ENCODE peak calls at places on chromosome 22, in four cellular contexts. L is AG10803, A is immature natural killer cell, X is AG09319. M is an unnamed sample.

GRCh38 chr22:49099496-49100124 is 728.1 kb downstream of the BRD1 start:
- DNase-seq in L (peak; percentile 12), X (no peak), A (no peak), M (no peak)

GRCh38 chr22:23789121-23789520 is 2.4 kb downstream of the SMARCB1 start:
- DNase-seq in X (no peak), A (no peak), L (no peak), M (no peak)

GRCh38 chr22:24437820-24438328 is 10.5 kb downstream of the ADORA2A start:
- DNase-seq in L (peak; percentile 16), A (no peak), X (no peak), M (peak; percentile 94)

GRCh38 chr22:37549704-37550059 is 10.6 kb upstream of the CDC42EP1 start:
- DNase-seq in A (no peak), X (no peak), L (peak; percentile 72), M (no peak)

GRCh38 chr22:36079041-36079440 is 50.4 kb upstream of the RBFOX2 start:
- DNase-seq in A (no peak), L (no peak), X (no peak), M (peak; percentile 3)

GRCh38 chr22:21760640-21761039 is 25.0 kb upstream of the YPEL1 start:
- DNase-seq in L (peak; percentile 66), A (peak; percentile 64), X (peak; percentile 29), M (peak; percentile 54)

GRCh38 chr22:23829845-23830372 is 8.9 kb downstream of the DERL3 start:
- DNase-seq in X (peak; percentile 84), L (peak; percentile 95), A (no peak), M (no peak)

GRCh38 chr22:46370584-46371373 is 35.3 kb downstream of the TRMU start:
- DNase-seq in A (peak; percentile 83), L (no peak), X (no peak), M (no peak)

GRCh38 chr22:44746836-44747519 is 5.4 kb upstream of the ARHGAP8 start:
- DNase-seq in X (no peak), A (no peak), L (no peak), M (no peak)

M was measured in Jurkat, Clone E6-1.